ENCODE peak calls at places on chromosomes 11 and 22, in nine cellular contexts. One of them, this sample, is unnamed.

GRCh38 chr22:45064313-45065268 is 54.8 kb upstream of the PHF21B start:
- DNase-seq in psoas muscle: no peak
- DNase-seq in fibroblast of lung: peak
- DNase-seq in transverse colon: no peak
- DNase-seq in GM13976: peak
- DNase-seq in AG04450: peak
- DNase-seq in Calu3: peak
- DNase-seq in HFFc6: peak
- DNase-seq in spleen: no peak
- DNase-seq in this sample: peak

GRCh38 chr11:59551651-59552521 is 40.5 kb downstream of the OR4D9 start:
- DNase-seq in AG04450: no peak
- DNase-seq in fibroblast of lung: peak
- DNase-seq in Calu3: no peak
- DNase-seq in GM13976: no peak
- DNase-seq in transverse colon: no peak
- DNase-seq in HFFc6: peak
- DNase-seq in psoas muscle: no peak
- DNase-seq in spleen: no peak
- DNase-seq in this sample: peak

GRCh38 chr22:32794449-32795213 is 6.9 kb upstream of the TIMP3 start:
- DNase-seq in Calu3: no peak
- DNase-seq in GM13976: no peak
- DNase-seq in transverse colon: no peak
- DNase-seq in fibroblast of lung: peak
- DNase-seq in AG04450: no peak
- DNase-seq in HFFc6: no peak
- DNase-seq in psoas muscle: no peak
- DNase-seq in spleen: no peak
- DNase-seq in this sample: no peak

GRCh38 chr11:125207866-125208425 is 43.4 kb downstream of the PKNOX2 start:
- DNase-seq in psoas muscle: no peak
- DNase-seq in GM13976: no peak
- DNase-seq in HFFc6: no peak
- DNase-seq in Calu3: no peak
- DNase-seq in spleen: no peak
- DNase-seq in transverse colon: no peak
- DNase-seq in AG04450: no peak
- DNase-seq in fibroblast of lung: peak
- DNase-seq in this sample: no peak

GRCh38 chr22:17258015-17258827 is 39.0 kb upstream of the ADA2 start:
- DNase-seq in HFFc6: no peak
- DNase-seq in fibroblast of lung: peak
- DNase-seq in AG04450: no peak
- DNase-seq in Calu3: peak
- DNase-seq in spleen: peak
- DNase-seq in psoas muscle: peak
- DNase-seq in transverse colon: peak
- DNase-seq in GM13976: peak
- DNase-seq in this sample: peak

GRCh38 chr22:38029370-38029769 is 27.8 kb upstream of the PICK1 start:
- DNase-seq in fibroblast of lung: no peak
- DNase-seq in psoas muscle: no peak
- DNase-seq in AG04450: no peak
- DNase-seq in spleen: no peak
- DNase-seq in transverse colon: no peak
- DNase-seq in HFFc6: no peak
- DNase-seq in Calu3: no peak
- DNase-seq in GM13976: no peak
- DNase-seq in this sample: no peak

GRCh38 chr11:74647404-74647803 is 55.0 kb downstream of the POLD3 start:
- DNase-seq in GM13976: no peak
- DNase-seq in fibroblast of lung: peak
- DNase-seq in transverse colon: no peak
- DNase-seq in psoas muscle: no peak
- DNase-seq in Calu3: no peak
- DNase-seq in HFFc6: no peak
- DNase-seq in AG04450: no peak
- DNase-seq in spleen: no peak
- DNase-seq in this sample: no peak

GRCh38 chr11:70201876-70202861 is 927 bp upstream of the FADD start:
- DNase-seq in Calu3: no peak
- DNase-seq in HFFc6: no peak
- DNase-seq in spleen: peak
- DNase-seq in GM13976: no peak
- DNase-seq in psoas muscle: no peak
- DNase-seq in transverse colon: no peak
- DNase-seq in fibroblast of lung: peak
- DNase-seq in AG04450: no peak
- DNase-seq in this sample: no peak

GRCh38 chr11:94599510-94599909 is 32.3 kb downstream of the PIWIL4 start:
- DNase-seq in transverse colon: no peak
- DNase-seq in HFFc6: no peak
- DNase-seq in GM13976: no peak
- DNase-seq in psoas muscle: no peak
- DNase-seq in AG04450: no peak
- DNase-seq in fibroblast of lung: no peak
- DNase-seq in Calu3: no peak
- DNase-seq in spleen: no peak
- DNase-seq in this sample: no peak

GRCh38 chr11:94597896-94598295 is 30.7 kb downstream of the PIWIL4 start:
- DNase-seq in fibroblast of lung: peak
- DNase-seq in GM13976: no peak
- DNase-seq in transverse colon: no peak
- DNase-seq in spleen: no peak
- DNase-seq in HFFc6: no peak
- DNase-seq in AG04450: no peak
- DNase-seq in psoas muscle: no peak
- DNase-seq in Calu3: no peak
- DNase-seq in this sample: no peak

GRCh38 chr11:94604496-94604895 is 37.3 kb downstream of the PIWIL4 start:
- DNase-seq in HFFc6: no peak
- DNase-seq in psoas muscle: no peak
- DNase-seq in transverse colon: no peak
- DNase-seq in GM13976: no peak
- DNase-seq in AG04450: no peak
- DNase-seq in spleen: no peak
- DNase-seq in Calu3: no peak
- DNase-seq in fibroblast of lung: peak
- DNase-seq in this sample: no peak

GRCh38 chr11:94603587-94603986 is 36.4 kb downstream of the PIWIL4 start:
- DNase-seq in transverse colon: no peak
- DNase-seq in Calu3: no peak
- DNase-seq in spleen: no peak
- DNase-seq in psoas muscle: no peak
- DNase-seq in HFFc6: no peak
- DNase-seq in GM13976: no peak
- DNase-seq in AG04450: no peak
- DNase-seq in fibroblast of lung: no peak
- DNase-seq in this sample: no peak

DNA sequence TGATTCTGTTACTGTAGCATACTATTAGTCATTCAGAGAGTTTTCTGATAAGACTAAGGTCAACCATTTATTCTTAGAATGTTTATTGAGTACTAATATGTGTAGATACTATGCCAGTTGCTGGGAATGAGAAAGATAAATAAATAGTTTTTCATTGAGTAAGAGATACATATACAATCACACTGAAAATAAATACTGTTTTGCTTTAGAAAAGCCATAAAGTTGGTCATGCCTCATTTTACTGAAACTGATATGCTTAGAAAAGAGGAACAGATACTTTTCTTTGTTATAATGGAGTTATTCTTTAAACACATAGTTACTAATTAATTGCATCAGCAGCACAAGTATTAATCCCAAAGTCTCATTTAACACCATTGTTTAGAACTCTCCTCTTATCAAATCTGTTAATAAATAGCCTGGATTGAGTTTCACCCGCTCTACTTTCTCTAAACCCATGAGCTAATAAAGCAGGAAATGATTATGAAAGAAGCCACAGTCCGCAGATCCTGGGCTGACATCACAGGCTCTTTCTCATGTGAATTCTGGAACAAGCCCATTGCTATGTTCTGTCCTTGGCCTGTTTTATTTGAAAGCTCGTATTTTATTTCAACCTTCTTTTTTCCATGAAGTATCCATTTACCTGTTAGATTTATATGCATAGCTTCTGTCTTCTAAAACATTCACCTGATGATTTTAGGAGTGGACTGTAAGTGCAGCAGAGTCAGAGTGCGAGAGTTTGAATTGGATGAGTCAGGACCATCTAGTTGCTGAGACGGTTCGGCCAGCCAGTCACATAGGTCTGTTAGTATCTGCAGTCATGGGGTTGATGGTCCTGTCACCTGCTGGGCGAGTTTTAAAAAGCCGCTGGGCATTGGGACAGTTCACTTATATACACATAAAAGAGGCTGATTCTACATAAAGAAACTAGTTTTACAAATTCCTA is 35.5 kb downstream of the PIWIL4 start:
- DNase-seq in fibroblast of lung: peak
- DNase-seq in GM13976: peak
- DNase-seq in spleen: no peak
- DNase-seq in Calu3: peak
- DNase-seq in AG04450: peak
- DNase-seq in transverse colon: peak
- DNase-seq in HFFc6: peak
- DNase-seq in psoas muscle: peak
- DNase-seq in this sample: peak
- TF ChIP-seq CTCF in fibroblast of lung: peak
- TF ChIP-seq CTCF in GM13976: peak
- TF ChIP-seq CTCF in spleen: peak
- TF ChIP-seq CTCF in Calu3: no peak
- TF ChIP-seq CTCF in AG04450: peak
- TF ChIP-seq CTCF in transverse colon: peak
- TF ChIP-seq CTCF in HFFc6: peak
- TF ChIP-seq CTCF in psoas muscle: peak
- TF ChIP-seq CTCF in this sample: peak

GRCh38 chr22:29998627-29999026 is 81.6 kb upstream of the HORMAD2 start:
- DNase-seq in HFFc6: no peak
- DNase-seq in fibroblast of lung: no peak
- DNase-seq in psoas muscle: no peak
- DNase-seq in transverse colon: no peak
- DNase-seq in AG04450: no peak
- DNase-seq in Calu3: no peak
- DNase-seq in spleen: no peak
- DNase-seq in GM13976: no peak
- DNase-seq in this sample: no peak
- TF ChIP-seq CTCF in HFFc6: peak
- TF ChIP-seq CTCF in fibroblast of lung: no peak
- TF ChIP-seq CTCF in psoas muscle: no peak
- TF ChIP-seq CTCF in transverse colon: peak
- TF ChIP-seq CTCF in AG04450: peak
- TF ChIP-seq CTCF in Calu3: no peak
- TF ChIP-seq CTCF in spleen: no peak
- TF ChIP-seq CTCF in GM13976: no peak
- TF ChIP-seq CTCF in this sample: no peak

GRCh38 chr22:20779014-20779812 is 5.3 kb downstream of the SERPIND1 start:
- DNase-seq in transverse colon: no peak
- DNase-seq in GM13976: no peak
- DNase-seq in HFFc6: no peak
- DNase-seq in spleen: no peak
- DNase-seq in AG04450: no peak
- DNase-seq in Calu3: no peak
- DNase-seq in psoas muscle: no peak
- DNase-seq in fibroblast of lung: no peak
- DNase-seq in this sample: no peak

GRCh38 chr22:20775342-20775895 is 1.5 kb downstream of the SERPIND1 start:
- DNase-seq in psoas muscle: no peak
- DNase-seq in HFFc6: no peak
- DNase-seq in AG04450: no peak
- DNase-seq in spleen: no peak
- DNase-seq in GM13976: no peak
- DNase-seq in Calu3: no peak
- DNase-seq in transverse colon: no peak
- DNase-seq in fibroblast of lung: no peak
- DNase-seq in this sample: no peak

GRCh38 chr22:20779813-20780148 is 5.9 kb downstream of the SERPIND1 start:
- DNase-seq in AG04450: peak
- DNase-seq in HFFc6: no peak
- DNase-seq in transverse colon: no peak
- DNase-seq in Calu3: no peak
- DNase-seq in fibroblast of lung: peak
- DNase-seq in spleen: no peak
- DNase-seq in GM13976: no peak
- DNase-seq in psoas muscle: no peak
- DNase-seq in this sample: no peak

GRCh38 chr22:20776624-20777405 is 2.9 kb downstream of the SERPIND1 start:
- DNase-seq in psoas muscle: no peak
- DNase-seq in AG04450: no peak
- DNase-seq in fibroblast of lung: no peak
- DNase-seq in transverse colon: no peak
- DNase-seq in Calu3: no peak
- DNase-seq in HFFc6: no peak
- DNase-seq in GM13976: no peak
- DNase-seq in spleen: no peak
- DNase-seq in this sample: no peak

DNA sequence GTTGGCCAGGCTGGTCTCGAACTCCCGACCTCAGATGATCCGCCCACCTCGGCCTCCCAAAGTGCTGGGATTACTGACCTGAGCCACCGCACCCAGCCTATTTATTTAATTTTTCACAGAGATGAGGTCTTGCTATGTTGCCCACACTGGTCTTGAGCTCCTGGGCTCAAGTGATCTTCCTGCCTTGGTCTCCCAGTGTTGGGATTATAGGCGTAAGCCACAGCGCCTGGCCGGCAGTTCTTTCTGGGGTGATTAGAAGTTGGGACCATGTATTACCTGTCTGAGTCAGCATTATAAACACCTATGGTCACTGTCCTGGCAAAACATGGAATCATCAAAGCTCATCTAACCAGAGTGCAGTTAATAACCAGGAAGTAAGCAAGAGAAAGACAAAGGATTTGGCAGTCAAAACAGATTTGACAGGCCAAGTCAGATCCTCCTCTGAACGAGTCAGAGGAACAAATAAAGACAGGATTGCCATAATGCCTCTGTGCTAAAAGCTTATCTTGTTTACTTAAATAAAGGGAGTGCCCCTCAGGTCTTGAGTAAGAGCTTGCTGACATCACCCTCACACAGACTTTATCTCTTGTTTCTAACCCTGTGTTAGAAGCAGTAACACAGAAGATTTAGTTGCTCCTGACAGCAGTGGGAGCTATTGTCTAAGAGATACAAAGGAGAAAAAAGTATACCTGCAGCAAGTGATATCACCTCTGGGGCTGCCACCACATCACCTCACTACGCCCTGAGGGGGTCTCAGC is 3.7 kb downstream of the SERPIND1 start:
- DNase-seq in psoas muscle: no peak
- DNase-seq in HFFc6: peak
- DNase-seq in Calu3: peak
- DNase-seq in AG04450: peak
- DNase-seq in transverse colon: peak
- DNase-seq in fibroblast of lung: peak
- DNase-seq in spleen: no peak
- DNase-seq in GM13976: no peak
- DNase-seq in this sample: peak
- TF ChIP-seq CTCF in psoas muscle: no peak
- TF ChIP-seq CTCF in HFFc6: peak
- TF ChIP-seq CTCF in Calu3: no peak
- TF ChIP-seq CTCF in AG04450: peak
- TF ChIP-seq CTCF in transverse colon: no peak
- TF ChIP-seq CTCF in fibroblast of lung: no peak
- TF ChIP-seq CTCF in spleen: no peak
- TF ChIP-seq CTCF in GM13976: no peak
- TF ChIP-seq CTCF in this sample: no peak

GRCh38 chr11:108790501-108791299 is 125.8 kb downstream of the DDX10 start:
- DNase-seq in spleen: no peak
- DNase-seq in GM13976: no peak
- DNase-seq in fibroblast of lung: no peak
- DNase-seq in Calu3: no peak
- DNase-seq in transverse colon: no peak
- DNase-seq in HFFc6: no peak
- DNase-seq in AG04450: no peak
- DNase-seq in psoas muscle: no peak
- DNase-seq in this sample: no peak

GRCh38 chr11:108793138-108793537 is 128.3 kb downstream of the DDX10 start:
- DNase-seq in AG04450: no peak
- DNase-seq in Calu3: no peak
- DNase-seq in spleen: no peak
- DNase-seq in psoas muscle: no peak
- DNase-seq in HFFc6: no peak
- DNase-seq in fibroblast of lung: no peak
- DNase-seq in transverse colon: no peak
- DNase-seq in GM13976: no peak
- DNase-seq in this sample: no peak

GRCh38 chr11:108787105-108787504 is 122.2 kb downstream of the DDX10 start:
- DNase-seq in HFFc6: no peak
- DNase-seq in psoas muscle: no peak
- DNase-seq in spleen: no peak
- DNase-seq in AG04450: no peak
- DNase-seq in fibroblast of lung: no peak
- DNase-seq in Calu3: no peak
- DNase-seq in GM13976: no peak
- DNase-seq in transverse colon: no peak
- DNase-seq in this sample: no peak

GRCh38 chr11:108786281-108786990 is 121.6 kb downstream of the DDX10 start:
- DNase-seq in GM13976: no peak
- DNase-seq in AG04450: no peak
- DNase-seq in spleen: no peak
- DNase-seq in transverse colon: no peak
- DNase-seq in psoas muscle: no peak
- DNase-seq in Calu3: no peak
- DNase-seq in HFFc6: no peak
- DNase-seq in fibroblast of lung: no peak
- DNase-seq in this sample: no peak

DNA sequence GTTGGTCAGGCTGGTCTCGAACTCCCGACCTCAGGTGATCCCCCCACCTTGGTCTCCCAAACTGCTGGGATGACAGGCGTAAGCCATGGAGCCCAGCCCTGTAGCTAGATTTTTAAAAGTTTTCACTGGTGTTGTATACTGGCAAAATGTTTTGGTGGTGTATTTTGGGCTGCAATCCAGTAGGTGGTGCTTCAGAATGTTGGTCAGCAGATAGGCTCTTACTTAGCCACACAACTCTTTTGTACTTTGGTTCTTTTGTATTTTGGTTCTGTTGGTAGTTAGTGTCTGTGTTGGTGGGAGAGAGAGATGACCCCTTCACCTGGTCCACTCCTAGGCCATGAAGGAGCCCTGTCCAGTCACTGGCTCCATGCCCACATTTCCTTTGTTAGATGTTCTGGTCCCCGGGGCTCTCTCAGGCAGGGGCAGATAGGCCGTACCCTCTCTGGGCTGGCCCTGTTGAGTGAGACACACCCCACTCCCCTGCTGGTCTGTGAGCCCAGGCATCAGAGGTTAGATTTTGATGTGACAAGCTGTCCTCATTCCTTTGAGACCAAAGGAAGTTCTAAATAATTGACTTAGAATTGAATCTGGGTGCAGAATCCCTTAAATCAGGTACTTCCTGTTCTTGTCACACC is 123.8 kb downstream of the DDX10 start:
- DNase-seq in AG04450: no peak
- DNase-seq in fibroblast of lung: peak
- DNase-seq in transverse colon: no peak
- DNase-seq in Calu3: peak
- DNase-seq in spleen: no peak
- DNase-seq in psoas muscle: no peak
- DNase-seq in GM13976: no peak
- DNase-seq in HFFc6: peak
- DNase-seq in this sample: peak
- TF ChIP-seq CTCF in AG04450: peak
- TF ChIP-seq CTCF in fibroblast of lung: peak
- TF ChIP-seq CTCF in transverse colon: no peak
- TF ChIP-seq CTCF in Calu3: no peak
- TF ChIP-seq CTCF in spleen: no peak
- TF ChIP-seq CTCF in psoas muscle: no peak
- TF ChIP-seq CTCF in GM13976: no peak
- TF ChIP-seq CTCF in HFFc6: peak
- TF ChIP-seq CTCF in this sample: peak